ENCODE peak calls at places on chromosomes 4 and X, in ten cellular contexts. L, F, Y, I, U, O, R, J, H and K are unnamed samples.

GRCh38 chrX:113470166-113470565 is 629.5 kb upstream of the AMOT start:
- DNase-seq in I (no peak), O (no peak), U (no peak), F (no peak), R (no peak), H (no peak), J (no peak), Y (no peak), L (no peak), K (no peak)

GRCh38 chrX:65723706-65724105 is 56.3 kb downstream of the MSN start:
- DNase-seq in L (no peak), U (peak), H (no peak), J (no peak), Y (no peak), I (no peak), R (peak), F (no peak), O (peak), K (no peak)

GRCh38 chr4:115159141-115159540 is 45.7 kb upstream of the NDST4 start:
- DNase-seq in J (no peak), H (no peak), F (no peak), O (no peak), R (peak), L (no peak), U (peak), I (no peak), Y (no peak), K (no peak)

GRCh38 chr4:182697094-182697493 is 220.1 kb downstream of the DCTD start:
- DNase-seq in H (no peak), R (no peak), J (no peak), I (no peak), L (peak), F (no peak), Y (no peak), U (no peak), O (no peak), K (no peak)

GRCh38 chrX:74949717-74950116 is 24.5 kb upstream of the NEXMIF start:
- DNase-seq in Y (no peak), O (no peak), R (no peak), I (no peak), H (no peak), J (no peak), F (no peak), U (no peak), L (no peak), K (no peak)

GRCh38 chrX:56745019-56745418 is 16.0 kb downstream of the NBDY start:
- DNase-seq in Y (no peak), U (peak), F (no peak), H (no peak), R (peak), L (no peak), J (peak), I (no peak), O (peak), K (no peak)

GRCh38 chr4:86496094-86497060 is 97.7 kb upstream of the PTPN13 start:
- DNase-seq in H (peak), Y (peak), J (peak), O (peak), F (no peak), L (peak), R (peak), U (peak), I (peak), K (no peak)

GRCh38 chrX:41473936-41474725 is 27.0 kb downstream of the NYX start:
- DNase-seq in R (no peak), Y (no peak), U (no peak), L (no peak), F (no peak), O (no peak), J (no peak), H (no peak), I (no peak), K (no peak)

GRCh38 chr4:19689511-19689910 is 562.2 kb upstream of the SLIT2 start:
- DNase-seq in R (peak), Y (no peak), F (no peak), H (no peak), O (peak), J (no peak), U (peak), L (no peak), I (no peak), K (no peak)

DNA sequence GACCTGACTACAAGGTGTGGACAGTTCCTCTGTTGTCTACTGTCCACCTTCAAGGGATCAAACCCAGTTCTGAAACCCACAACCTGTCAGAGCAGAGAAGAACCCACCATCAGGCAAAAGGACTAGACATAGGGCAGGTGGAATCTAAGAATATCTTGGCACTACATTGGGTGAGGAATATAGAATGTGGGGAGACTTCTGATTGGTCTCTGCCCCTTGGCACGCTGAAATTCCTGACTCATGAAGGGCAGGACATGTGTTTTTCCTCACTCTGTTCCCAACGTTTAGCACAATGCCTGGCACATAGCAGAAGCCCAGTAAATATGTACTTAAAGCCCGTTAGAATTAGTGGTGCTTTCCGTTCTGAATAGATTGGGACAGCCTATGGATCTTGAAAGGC is 59.3 kb downstream of the TSPAN7 start:
- DNase-seq in L (no peak), U (no peak), F (no peak), R (no peak), H (no peak), O (no peak), Y (no peak), I (no peak), J (no peak), K (no peak)
- H3K4me3 ChIP-seq in L (no peak), U (no peak), F (no peak), R (no peak), H (no peak), O (no peak), Y (no peak), I (no peak), J (no peak), K (no peak)

GRCh38 chr4:174318829-174319764 is 35.4 kb downstream of the CEP44 start:
- DNase-seq in U (peak), J (peak), F (no peak), H (no peak), R (peak), Y (no peak), I (peak), O (no peak), L (no peak), K (no peak)
- TF ChIP-seq CTCF in U (peak), J (no peak), F (peak), H (peak), R (peak), Y (peak), I (peak), O (peak), L (peak), K (peak)

DNA sequence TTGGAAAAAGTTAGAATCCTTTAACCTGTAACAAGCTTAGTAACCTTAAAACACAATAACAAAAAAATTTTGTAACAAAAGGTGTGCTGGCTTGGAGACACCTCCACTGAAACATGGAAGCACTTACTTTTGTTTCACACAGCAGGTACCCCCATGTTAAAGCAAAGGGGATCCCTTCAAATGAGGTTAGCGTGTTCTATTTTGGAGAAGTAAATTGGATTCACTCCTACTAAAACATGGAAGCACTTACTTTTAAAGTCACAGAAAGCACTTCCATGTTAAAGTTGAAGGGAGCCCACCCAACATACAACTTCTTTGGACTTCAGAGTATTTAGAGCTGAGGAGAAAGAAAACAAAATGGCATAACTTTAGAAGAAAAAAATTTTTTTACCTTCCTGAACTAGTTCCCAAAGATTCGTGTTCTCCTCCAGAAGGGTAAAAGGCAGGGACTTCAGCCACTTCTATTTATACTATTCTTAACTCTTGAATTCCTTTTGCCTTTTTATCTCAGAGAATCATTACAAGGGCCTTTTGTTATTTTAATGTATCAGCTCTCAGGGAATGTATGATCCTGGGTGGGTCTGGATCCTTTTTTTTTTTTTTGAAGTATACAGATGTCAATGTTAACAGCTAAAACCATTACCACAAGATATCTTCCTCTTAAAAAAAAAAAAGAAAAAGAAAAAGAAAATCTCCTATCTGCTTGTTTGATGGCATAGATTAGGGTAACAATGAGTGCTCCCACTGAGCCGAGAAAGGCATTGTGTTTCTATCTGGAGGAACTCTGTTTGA is 11.5 kb downstream of the LARP7 start:
- DNase-seq in U (peak), I (no peak), R (no peak), H (no peak), O (no peak), Y (no peak), J (no peak), F (no peak), L (no peak), K (no peak)
- H3K4me3 ChIP-seq in U (no peak), I (no peak), R (no peak), H (no peak), O (no peak), Y (no peak), J (no peak), F (no peak), L (no peak), K (no peak)

GRCh38 chr4:111475001-111475400 is 670.3 kb upstream of the FAM241A start:
- DNase-seq in H (no peak), U (peak), J (peak), R (peak), L (peak), O (peak), F (no peak), Y (peak), I (no peak), K (no peak)
- TF ChIP-seq CTCF in H (no peak), U (peak), J (peak), R (peak), L (peak), O (peak), F (peak), Y (peak), I (peak), K (no peak)

DNA sequence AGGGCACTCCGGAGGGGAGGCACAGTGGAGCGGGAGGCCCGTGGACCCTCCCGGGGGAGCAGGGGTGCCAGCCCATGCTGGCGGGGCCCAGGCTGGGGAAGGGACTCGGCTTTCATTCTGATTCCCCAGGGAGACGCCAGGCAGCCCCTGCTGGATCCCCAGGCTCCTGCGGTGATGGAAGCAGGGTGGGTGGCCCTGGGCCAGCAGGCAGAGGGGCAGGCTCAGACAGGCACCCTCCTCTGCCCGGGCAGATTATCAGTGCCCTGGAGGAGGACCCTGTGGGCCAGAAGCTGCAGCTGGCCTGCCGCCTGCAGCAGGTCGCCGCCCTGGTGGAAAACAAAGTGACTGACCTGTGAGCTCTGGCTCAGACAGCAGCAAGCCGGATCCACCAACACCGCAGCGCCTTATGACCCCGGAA is 2.1 kb upstream of the SRPK3 start:
- DNase-seq in I (no peak), H (no peak), F (no peak), O (no peak), U (no peak), R (no peak), L (no peak), J (peak), Y (no peak), K (no peak)
- H3K4me3 ChIP-seq in I (no peak), H (no peak), F (no peak), O (no peak), U (no peak), R (no peak), L (no peak), J (no peak), Y (no peak), K (no peak)

DNA sequence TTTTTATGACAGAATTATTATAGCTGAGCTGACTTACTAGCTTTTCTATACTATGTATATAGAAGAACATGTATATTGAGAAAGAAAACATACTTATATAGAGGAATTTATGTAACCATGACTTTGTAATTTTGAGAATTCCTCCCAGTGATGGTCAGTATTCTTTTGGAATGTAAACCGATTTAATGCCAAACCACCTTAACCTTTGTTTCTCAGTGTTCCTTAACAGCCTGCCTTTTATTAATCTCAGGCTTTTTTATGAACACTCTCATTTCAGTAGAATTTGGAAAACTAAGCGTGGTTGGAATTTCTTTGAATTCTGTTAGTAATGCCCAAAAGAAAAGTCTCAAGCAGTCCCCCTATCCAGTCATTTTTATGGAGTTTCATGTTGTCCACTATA is 47.0 kb downstream of the MOSPD2 start:
- DNase-seq in J (no peak), U (peak), I (no peak), Y (no peak), O (no peak), L (no peak), F (no peak), H (no peak), R (peak), K (no peak)
- TF ChIP-seq CTCF in J (no peak), U (no peak), I (no peak), Y (no peak), O (no peak), L (no peak), F (no peak), H (no peak), R (no peak), K (no peak)

GRCh38 chr4:89299153-89299789 is 8.3 kb downstream of the GPRIN3 start:
- DNase-seq in Y (no peak), L (no peak), I (peak), O (no peak), J (no peak), U (no peak), F (no peak), R (no peak), H (no peak), K (no peak)
- H3K4me3 ChIP-seq in Y (peak), L (no peak), I (peak), O (no peak), J (no peak), U (no peak), F (peak), R (no peak), H (no peak), K (no peak)